ENCODE peak calls at places on chromosome 12, in six cellular contexts. A, K, S, T, D and I are unnamed samples.

GRCh38 chr12:71092290-71092689 is 65.5 kb downstream of the TSPAN8 start:
- DNase-seq in K (peak), S (peak), D (peak), A (no peak), T (no peak), I (peak)

GRCh38 chr12:68352067-68352466 is 19.9 kb upstream of the MDM1 start:
- DNase-seq in K (peak), T (no peak), S (peak), D (peak), A (no peak), I (no peak)

GRCh38 chr12:95637471-95638155 is 86.3 kb upstream of the USP44 start:
- DNase-seq in K (peak), S (peak), D (peak), A (peak), T (peak), I (peak)

GRCh38 chr12:2172486-2173214 is 119.9 kb downstream of the CACNA1C start:
- DNase-seq in T (no peak), K (no peak), D (no peak), S (no peak), A (no peak), I (no peak)

GRCh38 chr12:75489613-75490210 is 9.2 kb downstream of the GLIPR1 start:
- DNase-seq in K (peak), A (no peak), D (peak), S (peak), T (peak), I (no peak)

GRCh38 chr12:101256271-101256670 is 23.6 kb upstream of the UTP20 start:
- DNase-seq in D (no peak), A (no peak), S (no peak), T (no peak), K (no peak), I (no peak)

GRCh38 chr12:47735649-47736048 is 10.4 kb upstream of the ENDOU start:
- DNase-seq in S (peak), A (no peak), T (no peak), K (peak), D (peak), I (no peak)

GRCh38 chr12:132251310-132251709 is 78.1 kb downstream of the GALNT9 start:
- DNase-seq in D (no peak), S (no peak), K (no peak), A (no peak), T (no peak), I (no peak)

GRCh38 chr12:2383276-2384028 is 330.7 kb downstream of the CACNA1C start:
- DNase-seq in S (peak), D (no peak), K (peak), A (no peak), T (no peak), I (no peak)

GRCh38 chr12:57489157-57489641 is 1.3 kb downstream of the MARS1 start:
- DNase-seq in K (peak), D (no peak), A (no peak), T (no peak), S (peak), I (peak)

GRCh38 chr12:91687052-91688017 is 458.3 kb downstream of the BTG1 start:
- DNase-seq in D (no peak), A (peak), T (no peak), K (peak), S (peak), I (no peak)

GRCh38 chr12:53949631-53950440 is 4.9 kb upstream of the HOXC12 start:
- DNase-seq in D (no peak), S (no peak), T (no peak), A (no peak), K (no peak), I (no peak)

GRCh38 chr12:47356129-47356622 is 276.4 kb upstream of the AMIGO2 start:
- DNase-seq in D (peak), K (no peak), A (no peak), T (no peak), S (no peak), I (no peak)

GRCh38 chr12:109947511-109947910 is 47.4 kb downstream of the TCHP start:
- DNase-seq in T (no peak), A (peak), S (peak), D (no peak), K (peak), I (peak)

GRCh38 chr12:16881986-16882385 is 276.0 kb upstream of the LMO3 start:
- DNase-seq in A (no peak), S (no peak), T (no peak), K (no peak), D (no peak), I (no peak)

GRCh38 chr12:72359416-72359815 is 87.2 kb downstream of the TRHDE start:
- DNase-seq in S (no peak), T (no peak), K (no peak), D (no peak), A (no peak), I (no peak)

GRCh38 chr12:27304856-27305255 is 27.8 kb upstream of the BMAL2 start:
- DNase-seq in A (no peak), D (no peak), T (no peak), K (no peak), S (no peak), I (no peak)

GRCh38 chr12:26748741-26749431 is 84.1 kb downstream of the ITPR2 start:
- DNase-seq in A (peak), K (peak), D (peak), T (no peak), S (peak), I (peak)

GRCh38 chr12:50185975-50186663 is 18.9 kb upstream of the CERS5 start:
- DNase-seq in S (peak), A (peak), D (peak), K (no peak), T (no peak), I (no peak)

GRCh38 chr12:52015393-52016081 is 8.8 kb downstream of the TAMALIN start:
- DNase-seq in T (no peak), S (no peak), D (peak), K (no peak), A (no peak), I (no peak)

GRCh38 chr12:120598674-120599463 is 17.7 kb upstream of the POP5 start:
- DNase-seq in A (no peak), S (peak), D (peak), K (peak), T (no peak), I (no peak)

GRCh38 chr12:52797529-52797894 is 1.6 kb upstream of the KRT3 start:
- DNase-seq in K (no peak), S (no peak), T (no peak), A (no peak), D (no peak), I (no peak)

GRCh38 chr12:17802657-17803641 is 287.0 kb downstream of the RERGL start:
- DNase-seq in T (no peak), S (no peak), D (no peak), K (no peak), A (no peak), I (no peak)

GRCh38 chr12:108647199-108647935 is 13.7 kb upstream of the SELPLG start:
- DNase-seq in D (no peak), A (no peak), K (no peak), S (peak), T (no peak), I (no peak)